ENCODE peak calls at places on chromosome 13, in five cellular contexts. Q, N, F, T and Z are unnamed samples.

GRCh38 chr13:52455677-52456041 is 381 bp downstream of the CKAP2 start:
- DNase-seq in N (peak), T (peak), F (peak), Q (peak), Z (peak)

GRCh38 chr13:101919541-101920306 is 467.2 kb downstream of the ITGBL1 start:
- DNase-seq in N (peak), T (peak), F (no peak), Q (peak), Z (no peak)

GRCh38 chr13:95485045-95485517 is 67.4 kb upstream of the CLDN10 start:
- DNase-seq in F (no peak), Q (peak), T (no peak), N (no peak), Z (no peak)

GRCh38 chr13:79149210-79149609 is 256.8 kb downstream of the RBM26 start:
- DNase-seq in T (no peak), N (no peak), Q (no peak), F (no peak), Z (no peak)

GRCh38 chr13:46908511-46908910 is 11.7 kb upstream of the HTR2A start:
- DNase-seq in F (no peak), T (no peak), N (no peak), Q (peak), Z (no peak)

GRCh38 chr13:113129921-113130750 is 7.5 kb downstream of the F10 start:
- DNase-seq in T (no peak), F (no peak), Q (peak), N (peak), Z (no peak)

GRCh38 chr13:42474954-42475353 is 99.0 kb upstream of the TNFSF11 start:
- DNase-seq in Q (peak), N (no peak), F (no peak), T (no peak), Z (no peak)

GRCh38 chr13:82634946-82635345 is 1247.3 kb downstream of the SLITRK1 start:
- DNase-seq in F (no peak), T (no peak), N (no peak), Q (no peak), Z (no peak)

GRCh38 chr13:95335667-95336066 is 34.4 kb upstream of the ABCC4 start:
- DNase-seq in Q (no peak), T (no peak), N (no peak), F (no peak), Z (no peak)

GRCh38 chr13:42173789-42174343 is 98.1 kb upstream of the AKAP11 start:
- DNase-seq in T (no peak), N (no peak), F (no peak), Q (no peak), Z (no peak)

GRCh38 chr13:42836930-42837329 is 55.5 kb downstream of the FAM216B start:
- DNase-seq in T (peak), Q (peak), N (no peak), F (peak), Z (no peak)

GRCh38 chr13:31214379-31214778 is 14.6 kb downstream of the B3GLCT start:
- DNase-seq in T (no peak), F (no peak), Q (no peak), N (peak), Z (no peak)

GRCh38 chr13:30744686-30745085 is 9.3 kb downstream of the ALOX5AP start:
- DNase-seq in T (no peak), N (no peak), F (no peak), Q (no peak), Z (no peak)

GRCh38 chr13:97257800-97258799 is 36.0 kb downstream of the MBNL2 start:
- DNase-seq in Q (peak), F (peak), T (peak), N (peak), Z (no peak)

GRCh38 chr13:43046259-43046658 is 22.9 kb downstream of the DNAJC15 start:
- DNase-seq in Q (no peak), F (no peak), N (no peak), T (no peak), Z (no peak)

GRCh38 chr13:67318398-67318797 is 88.3 kb upstream of the PCDH9 start:
- DNase-seq in Q (peak), T (no peak), N (no peak), F (no peak), Z (no peak)

GRCh38 chr13:112618501-112618900 is 30.5 kb upstream of the TUBGCP3 start:
- DNase-seq in T (no peak), F (no peak), Q (no peak), N (no peak), Z (no peak)

GRCh38 chr13:90882551-90882950 is 464.9 kb upstream of the MIR17HG start:
- DNase-seq in N (no peak), Q (no peak), T (no peak), F (no peak), Z (no peak)

GRCh38 chr13:42354246-42355117 is 82.5 kb downstream of the AKAP11 start:
- DNase-seq in Q (peak), T (no peak), N (peak), F (no peak), Z (peak)

GRCh38 chr13:105587786-105588185 is 947.7 kb downstream of the EFNB2 start:
- DNase-seq in Q (peak), N (no peak), T (no peak), F (no peak), Z (no peak)

GRCh38 chr13:80979035-80979641 is 638.2 kb upstream of the SPRY2 start:
- DNase-seq in N (no peak), F (peak), T (peak), Q (peak), Z (peak)

DNA sequence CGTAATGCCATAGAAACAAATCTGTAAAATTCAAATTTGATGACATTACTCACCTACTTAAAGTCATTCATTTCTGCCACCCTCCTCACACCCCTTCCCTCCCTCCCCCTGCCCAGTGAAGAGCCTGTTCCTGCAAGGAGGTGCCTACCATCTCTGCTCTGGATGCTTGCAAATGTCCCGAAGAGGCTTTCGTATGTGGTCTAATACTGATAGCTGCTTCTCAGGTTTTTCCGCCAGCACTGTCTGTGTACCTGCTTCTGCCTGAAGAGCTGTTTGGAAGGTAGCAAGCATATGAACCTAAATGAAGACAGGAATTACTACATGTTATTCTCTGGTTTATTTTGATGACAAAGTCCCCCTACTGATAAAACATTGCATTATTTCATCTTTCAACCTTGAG is 57.1 kb downstream of the GPALPP1 start:
- DNase-seq in F (no peak), N (no peak), Q (no peak), T (no peak), Z (no peak)
- H3K4me3 ChIP-seq in F (peak), N (peak), Q (no peak), T (peak), Z (no peak)

GRCh38 chr13:35995136-35995535 is 136.0 kb downstream of the DCLK1 start:
- DNase-seq in T (no peak), F (no peak), N (no peak), Q (peak), Z (no peak)

GRCh38 chr13:35990196-35990595 is 141.0 kb downstream of the DCLK1 start:
- DNase-seq in T (no peak), N (no peak), F (no peak), Q (no peak), Z (no peak)

GRCh38 chr13:35992964-35993363 is 138.2 kb downstream of the DCLK1 start:
- DNase-seq in T (no peak), Q (peak), F (no peak), N (no peak), Z (no peak)

GRCh38 chr13:35996360-35996759 is 134.8 kb downstream of the DCLK1 start:
- DNase-seq in T (no peak), Q (no peak), N (no peak), F (no peak), Z (no peak)

GRCh38 chr13:35994131-35994966 is 136.8 kb downstream of the DCLK1 start:
- DNase-seq in Q (peak), F (no peak), T (peak), N (peak), Z (no peak)
- H3K4me3 ChIP-seq in Q (no peak), F (no peak), T (no peak), N (no peak), Z (no peak)

DNA sequence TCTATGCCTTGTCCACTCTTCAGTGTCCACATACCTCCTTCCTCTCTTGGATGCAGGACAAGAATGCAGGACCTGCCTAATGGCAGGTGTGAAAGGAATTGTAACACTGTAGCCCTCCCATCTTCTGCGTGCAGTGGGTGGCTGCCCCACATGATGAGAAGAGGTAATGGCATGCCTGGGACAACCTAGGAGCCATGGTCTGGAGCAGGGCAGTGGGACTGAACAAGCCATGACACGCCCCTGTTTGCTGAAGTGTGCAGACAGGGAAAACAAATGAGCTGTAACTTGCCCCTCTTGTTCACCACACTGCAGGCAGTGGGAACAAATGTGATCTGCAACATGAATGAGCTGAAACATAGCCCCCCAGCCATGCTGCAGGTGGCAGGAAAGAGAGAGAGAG is 192.2 kb downstream of the PCDH17 start:
- DNase-seq in N (no peak), Q (no peak), T (no peak), F (no peak), Z (no peak)
- H3K4me3 ChIP-seq in N (no peak), Q (no peak), T (no peak), F (no peak), Z (no peak)

DNA sequence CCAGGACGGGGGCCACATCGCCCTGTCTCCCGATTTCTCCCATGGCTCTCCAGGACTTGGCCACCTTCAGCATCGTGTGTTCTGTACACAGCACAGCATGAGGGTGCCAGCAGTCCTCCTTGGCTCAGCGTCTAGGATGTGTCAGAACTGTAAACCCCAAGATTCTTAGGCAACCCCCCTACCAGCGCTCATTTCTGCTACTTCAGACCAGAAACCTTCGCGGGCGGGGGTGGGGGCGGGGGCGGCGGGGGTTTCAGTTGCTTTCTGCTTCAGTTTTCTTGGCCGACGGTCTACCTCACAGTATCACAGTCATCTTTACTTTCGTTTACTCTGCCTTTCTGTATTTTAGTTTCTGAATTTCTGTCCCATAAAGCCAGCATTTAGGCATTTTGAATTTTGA is 82.4 kb downstream of the GGACT start:
- DNase-seq in Q (no peak), T (no peak), F (no peak), N (no peak), Z (no peak)
- H3K4me3 ChIP-seq in Q (no peak), T (no peak), F (no peak), N (no peak), Z (no peak)

GRCh38 chr13:33345842-33346241 is 60.3 kb upstream of the STARD13 start:
- DNase-seq in N (no peak), T (no peak), Q (no peak), F (no peak), Z (no peak)

GRCh38 chr13:33349996-33350826 is 64.7 kb upstream of the STARD13 start:
- DNase-seq in F (peak), N (peak), T (peak), Q (peak), Z (no peak)

GRCh38 chr13:33349314-33349995 is 63.9 kb upstream of the STARD13 start:
- DNase-seq in N (peak), F (no peak), T (peak), Q (peak), Z (no peak)

GRCh38 chr13:33347866-33348265 is 62.3 kb upstream of the STARD13 start:
- DNase-seq in Q (no peak), F (no peak), N (no peak), T (no peak), Z (no peak)

GRCh38 chr13:33348366-33348765 is 62.8 kb upstream of the STARD13 start:
- DNase-seq in Q (peak), F (no peak), N (no peak), T (no peak), Z (no peak)
- H3K4me3 ChIP-seq in Q (no peak), F (no peak), N (peak), T (no peak), Z (no peak)

GRCh38 chr13:99390601-99391000 is 83.4 kb upstream of the GPR183 start:
- DNase-seq in F (peak), T (no peak), Q (no peak), N (no peak), Z (no peak)
- H3K4me3 ChIP-seq in F (no peak), T (no peak), Q (no peak), N (no peak), Z (no peak)

GRCh38 chr13:26785845-26786630 is 25.5 kb upstream of the GPR12 start:
- DNase-seq in F (no peak), Q (no peak), N (peak), T (peak), Z (peak)
- H3K4me3 ChIP-seq in F (no peak), Q (no peak), N (no peak), T (peak), Z (peak)

GRCh38 chr13:37906880-37907279 is 37.3 kb upstream of the TRPC4 start:
- DNase-seq in F (no peak), Q (no peak), T (no peak), N (no peak), Z (no peak)
- H3K4me3 ChIP-seq in F (no peak), Q (no peak), T (no peak), N (no peak), Z (no peak)